ENCODE peak calls at places on chromosomes 7 and 10, in nine cellular contexts. A is GM23338, P is spleen, U is fibroblast of lung, K is IMR-90, J is colonic mucosa, C is brain microvascular endothelial cell, G is astrocyte, M is thyroid gland. N is an unnamed sample. For H3K27me3, the result is how much of the 10 kb centered on the place peaks cover.

GRCh38 chr10:31739759-31740158 is 188.9 kb downstream of the ARHGAP12 start:
- DNase-seq in A (no peak), P (no peak), U (no peak), K (peak), J (no peak), C (peak), G (peak), M (no peak), N (no peak)

GRCh38 chr10:95906675-95907453 is 911 bp upstream of the CC2D2B start:
- DNase-seq in A (peak), P (peak), U (peak), K (peak), J (peak), C (peak), G (peak), M (peak), N (peak)

GRCh38 chr7:114650491-114650890 is 235.9 kb downstream of the FOXP2 start:
- DNase-seq in A (peak), P (no peak), U (no peak), K (no peak), J (no peak), C (no peak), G (no peak), M (no peak), N (no peak)

GRCh38 chr7:150564045-150564444 is 3.1 kb upstream of the GIMAP4 start:
- DNase-seq in A (no peak), P (no peak), U (no peak), K (no peak), J (no peak), C (no peak), G (no peak), M (no peak), N (no peak)

GRCh38 chr10:124911124-124912051 is 30.5 kb upstream of the ZRANB1 start:
- DNase-seq in A (no peak), P (no peak), U (peak), K (peak), J (no peak), C (peak), G (peak), M (no peak), N (no peak)

GRCh38 chr7:17166824-17167379 is 131.6 kb upstream of the AHR start:
- DNase-seq in A (no peak), P (no peak), U (no peak), K (no peak), J (no peak), C (no peak), G (no peak), M (peak), N (no peak)

GRCh38 chr10:26588611-26589010 is 108.9 kb upstream of the PDSS1 start:
- DNase-seq in A (no peak), P (no peak), U (no peak), K (no peak), J (no peak), C (no peak), G (no peak), M (no peak), N (no peak)

GRCh38 chr10:105540381-105540780 is 899.3 kb downstream of the SORCS3 start:
- DNase-seq in A (no peak), P (no peak), U (no peak), K (no peak), J (no peak), C (no peak), G (no peak), M (no peak), N (peak)

GRCh38 chr7:23347007-23347681 is 48.0 kb downstream of the MALSU1 start:
- DNase-seq in A (no peak), P (no peak), U (no peak), K (no peak), J (no peak), C (no peak), G (no peak), M (no peak), N (no peak)

GRCh38 chr7:106082087-106082854 is 29.8 kb downstream of the SYPL1 start:
- DNase-seq in A (no peak), P (no peak), U (no peak), K (no peak), J (no peak), C (no peak), G (no peak), M (no peak), N (no peak)

GRCh38 chr10:103718247-103718620 is 137.1 kb downstream of the SH3PXD2A start:
- DNase-seq in A (no peak), P (no peak), U (no peak), K (no peak), J (no peak), C (no peak), G (no peak), M (no peak), N (no peak)

GRCh38 chr7:122315507-122316466 is 11.2 kb upstream of the FEZF1 start:
- DNase-seq in A (peak), P (no peak), U (no peak), K (no peak), J (no peak), C (no peak), G (no peak), M (no peak), N (no peak)

GRCh38 chr10:7988985-7989384 is 65.5 kb upstream of the GATA3 start:
- DNase-seq in A (peak), P (no peak), U (no peak), K (no peak), J (no peak), C (no peak), G (no peak), M (no peak), N (no peak)

GRCh38 chr10:8159628-8160165 is 105.2 kb downstream of the GATA3 start:
- DNase-seq in A (no peak), P (no peak), U (no peak), K (no peak), J (no peak), C (no peak), G (peak), M (no peak), N (no peak)

GRCh38 chr10:97024181-97025073 is 161.3 kb downstream of the SLIT1 start:
- DNase-seq in A (no peak), P (no peak), U (peak), K (peak), J (no peak), C (peak), G (peak), M (no peak), N (peak)

GRCh38 chr7:24199978-24200377 is 84.0 kb upstream of the NPY start:
- DNase-seq in A (no peak), P (no peak), U (no peak), K (no peak), J (no peak), C (no peak), G (peak), M (no peak), N (no peak)

GRCh38 chr7:155840909-155841308 is 28.6 kb upstream of the SHH start:
- DNase-seq in A (no peak), P (peak), U (no peak), K (no peak), J (no peak), C (no peak), G (no peak), M (no peak), N (no peak)

GRCh38 chr10:4240641-4241197 is 455.7 kb upstream of the KLF6 start:
- DNase-seq in A (no peak), P (no peak), U (peak), K (peak), J (no peak), C (peak), G (peak), M (no peak), N (no peak)

GRCh38 chr10:117552759-117553158 is 10.2 kb downstream of the EMX2 start:
- DNase-seq in A (no peak), P (peak), U (no peak), K (no peak), J (no peak), C (no peak), G (no peak), M (no peak), N (no peak)

GRCh38 chr10:47336387-47337134 is 11.6 kb upstream of the RBP3 start:
- DNase-seq in A (no peak), P (no peak), U (peak), K (peak), J (no peak), C (peak), G (no peak), M (no peak), N (no peak)

DNA sequence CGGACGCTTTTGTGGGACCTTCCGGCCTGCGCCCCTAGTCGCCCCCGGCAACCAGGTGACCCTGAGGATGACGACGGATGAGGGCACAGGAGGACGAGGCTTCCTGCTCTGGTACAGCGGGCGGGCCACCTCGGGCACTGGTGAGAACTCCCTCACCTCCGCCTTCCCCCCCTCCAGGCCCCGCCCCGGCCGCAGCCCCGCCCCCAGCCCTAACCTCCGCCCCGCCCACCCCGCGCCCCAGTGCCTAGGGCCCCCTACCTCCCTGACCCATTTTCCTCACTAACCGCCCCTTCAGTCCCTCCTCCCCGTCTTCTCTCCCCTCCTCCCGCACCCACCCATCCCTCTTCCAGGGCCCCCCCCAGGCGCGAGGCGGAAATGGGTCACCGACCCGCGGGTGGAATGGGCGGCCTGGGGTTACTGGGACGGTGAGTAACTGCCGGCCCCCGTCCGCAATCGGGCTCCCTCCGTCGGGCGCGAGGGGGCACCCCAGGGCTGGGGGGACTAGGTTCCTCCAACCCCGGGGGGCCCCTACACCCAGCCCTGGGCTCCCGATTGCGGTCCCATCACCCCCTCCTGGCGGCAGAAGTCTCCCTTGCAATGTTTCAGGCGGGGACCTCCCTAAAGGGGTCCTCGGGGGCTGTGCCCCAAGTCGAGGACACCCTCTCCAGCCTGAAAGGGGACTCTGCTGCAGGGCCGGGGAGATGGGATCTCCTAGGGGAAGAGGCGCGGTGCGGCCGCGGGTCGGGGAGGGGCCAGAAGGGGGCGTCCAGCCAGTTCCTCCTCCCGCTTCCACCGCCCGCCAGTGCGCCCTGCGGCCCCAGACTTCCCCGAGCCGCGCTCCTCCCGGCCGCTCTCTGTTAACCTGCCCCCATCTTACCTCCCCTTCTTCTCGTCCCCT is 2.2 kb downstream of the PCOLCE start:
- DNase-seq in A (peak), P (peak), U (peak), K (peak), J (peak), C (peak), G (no peak), M (peak), N (peak)
- TF ChIP-seq CTCF in A (peak), P (peak), U (peak), K (peak), J (peak), C (peak), G (no peak), M (no peak), N (peak)

DNA sequence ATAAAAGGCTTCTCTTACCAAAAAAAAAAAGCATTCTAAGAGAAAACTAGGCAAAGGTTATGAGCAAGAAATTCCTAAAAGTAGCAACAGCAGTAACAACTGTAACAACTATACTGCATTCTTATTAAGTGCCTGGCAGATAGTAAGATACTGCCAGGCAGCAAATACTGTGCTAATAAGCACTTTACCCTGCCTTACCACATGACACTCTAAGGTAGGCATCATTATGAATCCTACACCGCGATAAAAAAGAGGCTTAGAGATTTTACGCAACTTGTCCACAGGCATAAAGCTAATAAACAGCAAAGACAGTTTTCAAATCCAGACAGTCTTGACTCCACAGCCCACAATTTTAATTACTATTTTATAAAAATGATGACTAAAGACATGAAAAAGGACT is 83.2 kb downstream of the USP6NL start:
- DNase-seq in A (no peak), P (no peak), U (no peak), K (no peak), J (no peak), C (no peak), G (no peak), M (no peak), N (no peak)
- H3K27ac ChIP-seq in A (no peak), P (peak), U (peak), K (no peak), J (no peak), C (no peak), G (no peak), M (no peak), N (no peak)

DNA sequence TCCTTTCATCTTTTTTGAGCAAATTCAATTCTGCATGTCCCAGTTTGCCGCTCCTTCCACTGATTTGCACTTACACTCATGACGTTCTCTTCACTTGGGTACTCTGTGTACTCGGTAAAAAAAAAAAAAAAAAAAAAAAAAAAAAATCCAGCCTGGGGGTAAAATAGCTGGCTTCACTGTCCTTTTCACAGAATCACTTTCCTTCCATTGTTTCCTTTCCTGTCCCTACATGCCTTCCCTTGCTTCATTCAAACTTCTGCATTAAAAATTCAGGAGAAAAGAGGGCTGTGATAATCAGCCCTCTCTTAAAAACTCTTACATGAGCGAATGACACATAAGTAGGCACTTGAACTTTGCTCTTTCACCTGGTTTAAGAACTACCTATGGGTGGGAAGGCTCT is 8.7 kb downstream of the ANKRD1 start:
- DNase-seq in A (no peak), P (no peak), U (no peak), K (no peak), J (no peak), C (no peak), G (no peak), M (no peak), N (no peak)
- H3K27me3 ChIP-seq in A (half or more), P (under half), U (under half), K (under half), J (under half), C (under half), G (under half), M (under half), N (under half)

GRCh38 chr10:13440709-13441061 is 88.1 kb downstream of the BEND7 start:
- DNase-seq in A (no peak), P (no peak), U (no peak), K (no peak), J (no peak), C (no peak), G (no peak), M (no peak), N (no peak)
- TF ChIP-seq CTCF in A (no peak), P (no peak), U (no peak), K (no peak), J (no peak), C (no peak), G (no peak), M (no peak), N (no peak)

DNA sequence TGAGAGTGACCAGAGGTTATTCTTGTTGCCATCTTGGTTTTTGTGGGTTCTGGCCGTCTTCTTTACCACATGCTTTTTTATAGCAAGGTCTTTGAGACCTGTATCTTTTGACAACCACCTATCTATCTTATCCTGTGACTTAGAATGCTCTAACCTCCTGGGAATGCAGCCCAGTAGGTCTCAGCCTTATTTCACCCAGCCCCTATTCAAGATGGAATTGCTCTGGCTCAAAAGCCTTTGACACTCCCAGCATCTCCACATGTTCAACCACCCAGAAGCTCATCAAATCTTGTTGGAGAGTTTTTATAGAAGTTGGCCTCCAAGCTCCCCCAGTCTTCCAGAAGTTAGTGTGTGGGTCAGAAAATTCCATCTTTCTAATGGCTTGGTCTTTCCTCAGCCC is 464.3 kb upstream of the NRP1 start:
- DNase-seq in A (no peak), P (no peak), U (no peak), K (no peak), J (no peak), C (no peak), G (peak), M (no peak), N (no peak)
- H3K27ac ChIP-seq in A (no peak), P (no peak), U (no peak), K (no peak), J (no peak), C (no peak), G (no peak), M (no peak), N (no peak)